ENCODE peak calls at places on chromosomes 2 and 18, in nine cellular contexts. Z is left ventricle myocardium inferior; C is CD4-positive, alpha-beta memory T cell; E is heart right ventricle; I is K562; H is MM.1S; U is mammary epithelial cell; W is HCT116; O is right atrium auricular region. A is an unnamed sample.

GRCh38 chr18:54382733-54383252 is 25.1 kb downstream of the C18orf54 start:
- DNase-seq in Z (no peak), C (no peak), E (no peak), I (no peak), H (no peak), U (no peak), W (no peak), O (no peak), A (no peak)

GRCh38 chr2:225668606-225669266 is 269.2 kb downstream of the NYAP2 start:
- DNase-seq in Z (no peak), C (peak; percentile 43), E (no peak), I (peak; percentile 47), H (peak; percentile 76), U (peak; percentile 71), W (peak; percentile 72), O (no peak), A (no peak)

GRCh38 chr2:120702751-120703150 is 32.9 kb upstream of the GLI2 start:
- DNase-seq in Z (no peak), C (no peak), E (no peak), I (no peak), H (no peak), U (no peak), W (no peak), O (no peak), A (no peak)

GRCh38 chr2:7154666-7155065 is 237.5 kb downstream of the RNF144A start:
- DNase-seq in Z (no peak), C (no peak), E (no peak), I (no peak), H (no peak), U (no peak), W (no peak), O (no peak), A (no peak)

GRCh38 chr2:37881397-37881796 is 43.7 kb upstream of the RMDN2 start:
- DNase-seq in Z (no peak), C (no peak), E (no peak), I (no peak), H (no peak), U (no peak), W (no peak), O (no peak), A (no peak)

GRCh38 chr2:16031055-16031847 is 90.9 kb downstream of the MYCN start:
- DNase-seq in Z (no peak), C (no peak), E (no peak), I (no peak), H (no peak), U (no peak), W (no peak), O (no peak), A (no peak)

GRCh38 chr2:20599001-20599600 is 51.8 kb downstream of the HS1BP3 start:
- DNase-seq in Z (peak; percentile 82), C (no peak), E (peak; percentile 86), I (no peak), H (no peak), U (no peak), W (no peak), O (no peak), A (peak; percentile 90)

GRCh38 chr2:101047075-101047766 is 45.1 kb downstream of the RPL31 start:
- DNase-seq in Z (no peak), C (no peak), E (no peak), I (no peak), H (peak; percentile 62), U (peak; percentile 93), W (peak; percentile 32), O (no peak), A (peak; percentile 56)

GRCh38 chr2:45892236-45892701 is 240.8 kb downstream of the PRKCE start:
- DNase-seq in Z (no peak), C (no peak), E (no peak), I (no peak), H (no peak), U (no peak), W (no peak), O (no peak), A (no peak)

GRCh38 chr2:3953117-3953516 is 249.7 kb downstream of the DCDC2C start:
- DNase-seq in Z (no peak), C (no peak), E (no peak), I (no peak), H (no peak), U (no peak), W (no peak), O (no peak), A (no peak)

GRCh38 chr2:67242456-67242855 is 154.7 kb upstream of the ETAA1 start:
- DNase-seq in Z (no peak), C (no peak), E (no peak), I (no peak), H (no peak), U (no peak), W (no peak), O (no peak), A (no peak)

GRCh38 chr2:207333599-207334308 is 168.0 kb upstream of the KLF7 start:
- DNase-seq in Z (no peak), C (no peak), E (no peak), I (no peak), H (no peak), U (peak; percentile 41), W (no peak), O (no peak), A (no peak)

GRCh38 chr18:61984293-61984692 is 91.5 kb upstream of the RNF152 start:
- DNase-seq in Z (no peak), C (no peak), E (no peak), I (no peak), H (no peak), U (no peak), W (no peak), O (no peak), A (no peak)

GRCh38 chr2:156379069-156379468 is 46.5 kb upstream of the NR4A2 start:
- DNase-seq in Z (no peak), C (no peak), E (no peak), I (no peak), H (no peak), U (no peak), W (no peak), O (no peak), A (no peak)

GRCh38 chr2:70116936-70117554 is 29.8 kb downstream of the PCBP1 start:
- DNase-seq in Z (no peak), C (no peak), E (no peak), I (no peak), H (no peak), U (no peak), W (no peak), O (no peak), A (no peak)

GRCh38 chr2:233794128-233794658 is 16.1 kb downstream of the MROH2A start:
- DNase-seq in Z (no peak), C (no peak), E (no peak), I (no peak), H (no peak), U (no peak), W (no peak), O (peak; percentile 36), A (peak; percentile 24)

GRCh38 chr2:9617749-9618148 is 13.0 kb downstream of the YWHAQ start:
- DNase-seq in Z (no peak), C (no peak), E (no peak), I (no peak), H (no peak), U (no peak), W (no peak), O (no peak), A (no peak)

DNA sequence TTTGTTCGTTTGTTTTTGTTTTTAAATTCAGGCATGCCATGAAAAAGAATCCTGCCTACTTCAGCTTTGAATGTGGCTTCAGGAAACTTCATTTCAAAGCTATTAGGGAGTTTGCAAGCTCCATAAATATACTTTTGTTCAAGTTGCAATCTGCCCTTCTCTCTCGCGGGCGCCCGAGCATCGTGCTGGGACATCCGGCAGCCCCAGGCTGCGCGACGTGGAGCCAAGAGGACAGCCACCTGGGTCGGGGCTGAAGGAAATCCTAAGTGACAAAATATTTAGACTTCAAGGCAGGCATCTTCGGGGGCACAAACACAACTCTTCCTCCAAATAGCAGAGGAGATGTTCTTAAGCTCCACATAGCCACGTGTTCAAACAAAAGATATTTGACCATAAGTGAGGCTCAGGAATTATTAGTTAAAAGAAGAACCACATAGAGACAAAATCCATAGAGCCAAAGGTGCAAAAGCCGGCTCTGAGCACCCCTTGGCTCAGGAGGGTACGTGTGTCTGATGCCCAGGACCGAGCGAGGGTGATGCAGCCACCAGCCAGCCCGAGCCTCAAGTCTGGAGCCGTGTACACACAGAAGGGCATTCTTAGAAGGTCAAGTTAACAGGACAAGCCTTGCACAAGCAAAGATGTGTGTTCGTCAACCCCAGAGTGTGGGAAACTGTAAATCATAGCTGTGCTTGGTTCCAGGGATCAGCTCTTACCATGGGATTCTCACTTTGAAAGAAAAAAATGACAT is 256.5 kb upstream of the SALL3 start:
- DNase-seq in Z (no peak), C (no peak), E (no peak), I (no peak), H (no peak), U (no peak), W (no peak), O (no peak), A (peak; percentile 8)
- H3K9me3 ChIP-seq in Z (no peaks in the 10 kb centered on the region), C (no peaks in the 10 kb centered on the region), E (no peaks in the 10 kb centered on the region), I (no peaks in the 10 kb centered on the region), H (no peaks in the 10 kb centered on the region), U (peaks cover 38% of the 10 kb centered on the region), W (no peaks in the 10 kb centered on the region), O (no peaks in the 10 kb centered on the region), A (no peaks in the 10 kb centered on the region)

GRCh38 chr2:43766006-43766405 is 7.8 kb upstream of the DYNC2LI1 start:
- DNase-seq in Z (no peak), C (no peak), E (no peak), I (no peak), H (no peak), U (no peak), W (no peak), O (no peak), A (no peak)
- H3K27ac ChIP-seq in Z (no peak overlapping the region), C (no peak overlapping the region), E (no peak overlapping the region), I (no peak overlapping the region), H (no peak overlapping the region), U (no peak overlapping the region), W (no peak overlapping the region), O (no peak overlapping the region), A (no peak overlapping the region)

DNA sequence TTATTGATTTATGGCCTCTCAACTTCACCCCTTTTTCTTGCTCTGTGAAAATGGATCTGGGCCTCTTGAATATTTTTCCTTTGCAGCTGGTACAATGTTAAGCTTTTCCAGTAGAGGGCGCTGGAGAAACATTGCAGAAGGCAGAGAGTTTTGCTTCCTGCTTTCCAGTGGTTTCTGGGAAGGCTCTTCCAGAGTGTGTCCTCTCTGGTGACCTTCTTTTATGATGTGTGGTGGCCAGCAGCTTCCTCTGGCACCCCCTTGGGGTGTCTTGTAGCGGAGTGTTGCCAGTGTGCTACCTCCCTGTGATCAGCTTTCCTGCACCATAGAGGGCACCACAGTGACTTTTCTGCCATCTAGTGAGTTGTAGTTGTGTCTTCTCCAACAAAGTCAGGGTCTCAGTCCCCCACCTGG is 25.4 kb upstream of the MGAT5 start:
- DNase-seq in Z (no peak), C (no peak), E (no peak), I (peak; percentile 46), H (no peak), U (no peak), W (no peak), O (no peak), A (no peak)
- H3K9me3 ChIP-seq in Z (peaks cover 13% of the 10 kb centered on the region), C (no peaks in the 10 kb centered on the region), E (no peaks in the 10 kb centered on the region), I (peaks cover 3% of the 10 kb centered on the region), H (no peaks in the 10 kb centered on the region), U (peaks cover 4% of the 10 kb centered on the region), W (no peaks in the 10 kb centered on the region), O (peaks cover 9% of the 10 kb centered on the region), A (peaks cover 7% of the 10 kb centered on the region)

DNA sequence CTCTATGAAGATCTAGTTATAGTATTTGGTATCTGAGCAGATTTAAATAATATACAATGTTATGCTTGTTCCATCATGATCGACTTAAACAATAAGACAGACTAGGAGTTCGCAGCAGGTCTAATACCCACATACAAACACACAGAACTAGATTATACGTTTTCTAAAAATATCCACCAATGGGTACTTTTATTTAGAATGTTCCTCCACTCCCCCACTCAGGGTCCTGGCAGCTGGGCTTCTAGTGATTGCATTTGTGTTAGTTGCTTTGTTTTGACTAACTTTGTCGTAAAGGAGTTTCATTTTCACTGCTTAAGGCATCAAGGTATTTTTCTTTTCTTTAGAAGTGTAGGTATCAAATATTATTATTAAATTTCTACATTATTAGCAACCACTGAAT is 91.4 kb downstream of the RPRM start:
- DNase-seq in Z (no peak), C (no peak), E (no peak), I (no peak), H (no peak), U (no peak), W (no peak), O (no peak), A (no peak)
- H3K27ac ChIP-seq in Z (no peak overlapping the region), C (no peak overlapping the region), E (no peak overlapping the region), I (no peak overlapping the region), H (no peak overlapping the region), U (no peak overlapping the region), W (no peak overlapping the region), O (no peak overlapping the region), A (no peak overlapping the region)